ENCODE peak calls at places on chromosomes 6 and 20, in ten cellular contexts. One of them, this sample, is unnamed.

GRCh38 chr20:48875914-48876240 is 45.6 kb upstream of the ARFGEF2 start:
- DNase-seq in sigmoid colon: no peak
- DNase-seq in body of pancreas: no peak
- DNase-seq in tibial nerve: peak; percentile 25
- DNase-seq in adrenal gland: peak; percentile 65
- DNase-seq in IMR-90: no peak
- DNase-seq in HCT116: no peak
- DNase-seq in right lobe of liver: no peak
- DNase-seq in A549: no peak
- DNase-seq in heart left ventricle: no peak
- DNase-seq in this sample: no peak

GRCh38 chr6:31831350-31832215 is 4.0 kb downstream of the HSPA1B start:
- DNase-seq in IMR-90: no peak
- DNase-seq in heart left ventricle: no peak
- DNase-seq in sigmoid colon: no peak
- DNase-seq in tibial nerve: peak; percentile 33
- DNase-seq in A549: no peak
- DNase-seq in body of pancreas: no peak
- DNase-seq in HCT116: no peak
- DNase-seq in right lobe of liver: no peak
- DNase-seq in adrenal gland: no peak
- DNase-seq in this sample: peak; percentile 30

GRCh38 chr20:363319-364078 is 16.6 kb downstream of the NRSN2 start:
- DNase-seq in right lobe of liver: no peak
- DNase-seq in IMR-90: peak; percentile 36
- DNase-seq in HCT116: no peak
- DNase-seq in A549: no peak
- DNase-seq in tibial nerve: no peak
- DNase-seq in body of pancreas: no peak
- DNase-seq in sigmoid colon: no peak
- DNase-seq in adrenal gland: no peak
- DNase-seq in heart left ventricle: no peak
- DNase-seq in this sample: no peak

GRCh38 chr20:49275634-49276033 is 2.2 kb downstream of the ZNFX1 start:
- DNase-seq in A549: no peak
- DNase-seq in heart left ventricle: no peak
- DNase-seq in IMR-90: no peak
- DNase-seq in adrenal gland: no peak
- DNase-seq in tibial nerve: no peak
- DNase-seq in sigmoid colon: no peak
- DNase-seq in body of pancreas: no peak
- DNase-seq in right lobe of liver: no peak
- DNase-seq in HCT116: no peak
- DNase-seq in this sample: no peak

GRCh38 chr6:93858213-93858612 is 438.9 kb upstream of the EPHA7 start:
- DNase-seq in right lobe of liver: no peak
- DNase-seq in sigmoid colon: no peak
- DNase-seq in IMR-90: no peak
- DNase-seq in A549: no peak
- DNase-seq in body of pancreas: no peak
- DNase-seq in adrenal gland: no peak
- DNase-seq in tibial nerve: no peak
- DNase-seq in heart left ventricle: no peak
- DNase-seq in HCT116: no peak
- DNase-seq in this sample: no peak

GRCh38 chr6:42569102-42570028 is 5.5 kb downstream of the UBR2 start:
- DNase-seq in heart left ventricle: no peak
- DNase-seq in right lobe of liver: no peak
- DNase-seq in body of pancreas: no peak
- DNase-seq in IMR-90: peak; percentile 95
- DNase-seq in tibial nerve: no peak
- DNase-seq in HCT116: no peak
- DNase-seq in sigmoid colon: no peak
- DNase-seq in A549: no peak
- DNase-seq in adrenal gland: no peak
- DNase-seq in this sample: no peak

GRCh38 chr6:111566222-111566717 is 39.4 kb downstream of the TRAF3IP2 start:
- DNase-seq in heart left ventricle: no peak
- DNase-seq in HCT116: no peak
- DNase-seq in body of pancreas: no peak
- DNase-seq in adrenal gland: no peak
- DNase-seq in sigmoid colon: no peak
- DNase-seq in right lobe of liver: no peak
- DNase-seq in IMR-90: peak; percentile 44
- DNase-seq in tibial nerve: no peak
- DNase-seq in A549: no peak
- DNase-seq in this sample: no peak

GRCh38 chr6:144277174-144277573 is 8.0 kb upstream of the UTRN start:
- DNase-seq in right lobe of liver: no peak
- DNase-seq in adrenal gland: no peak
- DNase-seq in tibial nerve: no peak
- DNase-seq in sigmoid colon: no peak
- DNase-seq in A549: no peak
- DNase-seq in IMR-90: no peak
- DNase-seq in body of pancreas: no peak
- DNase-seq in heart left ventricle: no peak
- DNase-seq in HCT116: no peak
- DNase-seq in this sample: no peak

GRCh38 chr6:134295953-134296553 is 21.9 kb downstream of the SGK1 start:
- DNase-seq in right lobe of liver: no peak
- DNase-seq in A549: peak; percentile 82
- DNase-seq in heart left ventricle: no peak
- DNase-seq in adrenal gland: peak; percentile 92
- DNase-seq in IMR-90: peak; percentile 100
- DNase-seq in tibial nerve: peak; percentile 59
- DNase-seq in HCT116: peak; percentile 12
- DNase-seq in body of pancreas: no peak
- DNase-seq in sigmoid colon: peak; percentile 68
- DNase-seq in this sample: peak; percentile 55

GRCh38 chr20:20632644-20633043 is 79.8 kb downstream of the RALGAPA2 start:
- DNase-seq in heart left ventricle: no peak
- DNase-seq in body of pancreas: no peak
- DNase-seq in IMR-90: no peak
- DNase-seq in sigmoid colon: no peak
- DNase-seq in right lobe of liver: no peak
- DNase-seq in HCT116: no peak
- DNase-seq in tibial nerve: no peak
- DNase-seq in adrenal gland: no peak
- DNase-seq in A549: no peak
- DNase-seq in this sample: no peak

GRCh38 chr6:52801188-52801841 is 2.3 kb downstream of the GSTA1 start:
- DNase-seq in sigmoid colon: no peak
- DNase-seq in heart left ventricle: no peak
- DNase-seq in right lobe of liver: no peak
- DNase-seq in tibial nerve: no peak
- DNase-seq in A549: no peak
- DNase-seq in body of pancreas: no peak
- DNase-seq in IMR-90: no peak
- DNase-seq in adrenal gland: no peak
- DNase-seq in HCT116: no peak
- DNase-seq in this sample: no peak

DNA sequence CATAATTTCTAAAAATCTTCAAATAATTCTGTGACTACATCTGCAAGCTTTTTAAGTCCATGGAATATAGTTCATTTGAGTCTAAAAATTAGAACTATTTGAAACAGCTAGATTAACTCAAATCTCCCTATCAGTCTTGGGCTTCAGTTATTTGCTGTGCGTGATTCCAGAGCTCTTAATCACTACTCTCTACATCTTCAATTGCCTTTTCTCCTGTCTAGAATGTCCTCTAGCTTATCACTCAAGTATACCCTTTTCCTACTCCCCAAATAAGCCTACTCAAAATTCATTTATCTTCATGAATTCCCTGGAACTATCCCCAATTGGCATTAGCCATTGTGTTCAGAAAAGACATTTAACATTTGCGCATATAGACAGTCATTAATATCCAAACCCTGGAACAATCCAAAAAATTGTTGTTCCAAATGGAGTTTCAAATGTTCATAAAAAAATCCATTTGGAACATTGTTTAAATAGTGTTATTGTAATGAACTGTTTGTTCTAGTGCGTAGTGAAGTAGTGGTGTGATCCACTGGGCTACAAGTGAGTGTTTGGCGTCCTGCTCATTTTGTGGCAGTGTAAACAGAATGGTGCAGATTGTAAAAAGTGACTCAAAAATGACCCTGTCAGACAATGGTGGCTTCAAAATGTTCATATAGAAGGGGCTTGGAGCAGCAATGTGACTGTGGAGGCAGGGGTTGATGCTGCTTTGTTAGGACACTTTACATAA is 122.5 kb downstream of the KIF6 start:
- DNase-seq in sigmoid colon: no peak
- DNase-seq in body of pancreas: no peak
- DNase-seq in IMR-90: no peak
- DNase-seq in right lobe of liver: no peak
- DNase-seq in heart left ventricle: no peak
- DNase-seq in tibial nerve: no peak
- DNase-seq in A549: no peak
- DNase-seq in HCT116: no peak
- DNase-seq in adrenal gland: no peak
- DNase-seq in this sample: no peak
- TF ChIP-seq POLR2A in sigmoid colon: no peak
- TF ChIP-seq POLR2A in body of pancreas: no peak
- TF ChIP-seq POLR2A in IMR-90: no peak
- TF ChIP-seq POLR2A in right lobe of liver: no peak
- TF ChIP-seq POLR2A in heart left ventricle: no peak
- TF ChIP-seq POLR2A in tibial nerve: no peak
- TF ChIP-seq POLR2A in A549: no peak
- TF ChIP-seq POLR2A in HCT116: no peak
- TF ChIP-seq POLR2A in adrenal gland: no peak
- TF ChIP-seq POLR2A in this sample: no peak

DNA sequence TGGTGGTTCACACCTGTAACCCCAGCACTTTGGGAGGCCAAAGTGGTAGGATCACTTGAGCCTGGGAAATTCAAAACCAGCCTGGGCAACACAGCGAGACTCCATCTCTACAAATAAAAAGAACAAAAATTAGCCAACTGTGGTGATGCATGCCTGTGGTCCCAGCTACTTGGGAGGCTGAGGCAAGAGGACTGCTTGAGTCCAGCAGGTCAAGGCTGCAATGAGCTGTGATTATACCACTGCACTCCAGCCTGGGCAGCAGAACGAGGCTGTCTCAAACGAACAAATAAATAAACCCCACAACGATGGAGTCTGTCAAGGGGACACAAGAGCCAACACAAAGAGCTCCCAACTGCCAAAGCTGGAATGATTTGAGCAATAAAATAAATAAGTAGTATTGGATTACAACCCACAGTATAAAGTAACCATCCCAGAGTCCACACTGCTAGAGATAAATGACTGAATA is 13.5 kb downstream of the ZMYND8 start:
- DNase-seq in sigmoid colon: no peak
- DNase-seq in right lobe of liver: peak; percentile 73
- DNase-seq in adrenal gland: no peak
- DNase-seq in A549: no peak
- DNase-seq in body of pancreas: no peak
- DNase-seq in IMR-90: peak; percentile 62
- DNase-seq in HCT116: no peak
- DNase-seq in heart left ventricle: no peak
- DNase-seq in tibial nerve: no peak
- DNase-seq in this sample: no peak
- H3K4me1 ChIP-seq in sigmoid colon: peaks cover 64% of the 10 kb centered on the region
- H3K4me1 ChIP-seq in right lobe of liver: peaks cover 4% of the 10 kb centered on the region
- H3K4me1 ChIP-seq in adrenal gland: peaks cover 50% of the 10 kb centered on the region
- H3K4me1 ChIP-seq in A549: peaks cover 35% of the 10 kb centered on the region
- H3K4me1 ChIP-seq in body of pancreas: peaks cover 33% of the 10 kb centered on the region
- H3K4me1 ChIP-seq in IMR-90: peaks cover 4% of the 10 kb centered on the region
- H3K4me1 ChIP-seq in HCT116: peaks cover 22% of the 10 kb centered on the region
- H3K4me1 ChIP-seq in heart left ventricle: peaks cover 34% of the 10 kb centered on the region
- H3K4me1 ChIP-seq in tibial nerve: peaks cover 2% of the 10 kb centered on the region
- H3K4me1 ChIP-seq in this sample: peaks cover 10% of the 10 kb centered on the region

DNA sequence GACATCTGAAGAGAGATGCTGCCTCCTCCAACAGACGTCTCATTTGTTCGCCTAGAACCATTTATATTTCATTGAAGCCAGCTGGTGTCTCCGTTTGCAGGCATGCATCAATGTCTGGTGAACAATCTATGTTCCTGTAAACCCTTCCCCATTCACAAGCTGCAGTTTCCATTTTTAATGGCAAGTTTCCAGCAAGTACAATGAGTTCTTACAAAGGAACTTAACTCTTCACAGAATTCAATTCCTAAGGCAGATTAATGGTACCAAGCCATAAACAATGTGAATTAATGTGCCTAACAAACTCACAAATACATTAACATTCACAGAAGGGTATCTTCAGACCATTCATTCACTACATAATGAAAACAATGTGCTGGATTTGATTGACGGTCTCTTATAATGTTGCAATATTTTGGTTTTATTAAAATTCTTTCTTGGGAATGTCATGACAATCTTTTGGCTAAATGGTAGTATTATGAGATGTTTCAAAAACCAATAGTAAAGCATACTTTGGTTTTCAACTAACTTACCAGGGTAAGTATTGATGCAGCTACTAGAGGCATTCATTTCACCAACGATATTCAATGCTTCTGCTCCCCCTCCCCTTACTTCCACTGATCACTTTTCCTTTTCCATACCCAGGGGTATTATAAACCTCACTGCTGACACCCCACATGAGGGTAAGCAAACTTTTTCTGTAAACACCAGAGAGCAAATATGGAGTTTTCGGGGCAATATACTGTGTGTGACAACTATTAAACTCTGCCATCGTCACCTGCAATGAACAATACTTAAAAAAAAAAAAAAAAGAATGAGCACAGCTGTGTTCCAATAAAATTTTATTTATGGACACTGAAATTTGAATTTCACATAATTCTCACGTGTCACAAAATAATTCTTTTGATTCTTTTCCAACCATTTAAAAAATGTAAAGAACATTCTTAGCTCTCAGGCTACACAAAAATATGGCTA is 4.2 kb downstream of the AKIRIN2 start:
- DNase-seq in HCT116: no peak
- DNase-seq in sigmoid colon: no peak
- DNase-seq in IMR-90: peak; percentile 91
- DNase-seq in heart left ventricle: no peak
- DNase-seq in tibial nerve: no peak
- DNase-seq in right lobe of liver: no peak
- DNase-seq in body of pancreas: no peak
- DNase-seq in adrenal gland: no peak
- DNase-seq in A549: no peak
- DNase-seq in this sample: no peak
- TF ChIP-seq POLR2A in HCT116: no peak
- TF ChIP-seq POLR2A in sigmoid colon: no peak
- TF ChIP-seq POLR2A in IMR-90: no peak
- TF ChIP-seq POLR2A in heart left ventricle: no peak
- TF ChIP-seq POLR2A in tibial nerve: no peak
- TF ChIP-seq POLR2A in right lobe of liver: no peak
- TF ChIP-seq POLR2A in body of pancreas: no peak
- TF ChIP-seq POLR2A in adrenal gland: no peak
- TF ChIP-seq POLR2A in A549: no peak
- TF ChIP-seq POLR2A in this sample: no peak

DNA sequence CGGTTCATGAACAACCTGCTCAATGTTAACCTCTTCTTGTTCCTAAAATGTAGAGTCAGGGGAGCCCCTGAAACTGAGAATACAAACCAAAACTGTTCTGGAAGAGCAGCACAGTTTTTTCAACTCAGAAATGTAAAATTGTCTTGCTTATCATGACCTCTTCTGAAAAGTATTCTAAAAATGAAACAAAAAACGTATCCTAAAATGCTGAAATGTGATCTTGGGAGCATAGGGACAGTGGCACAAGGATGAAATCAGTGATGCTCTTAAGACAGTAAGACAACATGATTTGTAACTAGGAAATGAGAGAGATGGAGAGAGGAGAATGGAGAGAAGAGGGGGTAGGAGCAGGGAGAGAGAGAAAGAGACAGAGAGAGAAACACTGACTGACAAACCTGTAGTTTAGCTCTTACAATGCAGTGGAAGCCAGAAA is 27.5 kb downstream of the NCOA7 start:
- DNase-seq in body of pancreas: no peak
- DNase-seq in adrenal gland: no peak
- DNase-seq in A549: no peak
- DNase-seq in IMR-90: peak; percentile 17
- DNase-seq in right lobe of liver: no peak
- DNase-seq in HCT116: no peak
- DNase-seq in sigmoid colon: no peak
- DNase-seq in tibial nerve: no peak
- DNase-seq in heart left ventricle: no peak
- DNase-seq in this sample: no peak
- H3K4me1 ChIP-seq in body of pancreas: peaks cover 85% of the 10 kb centered on the region
- H3K4me1 ChIP-seq in adrenal gland: peaks cover 92% of the 10 kb centered on the region
- H3K4me1 ChIP-seq in A549: peaks cover 45% of the 10 kb centered on the region
- H3K4me1 ChIP-seq in IMR-90: peaks cover 17% of the 10 kb centered on the region
- H3K4me1 ChIP-seq in right lobe of liver: peaks cover 7% of the 10 kb centered on the region
- H3K4me1 ChIP-seq in HCT116: peaks cover 11% of the 10 kb centered on the region
- H3K4me1 ChIP-seq in sigmoid colon: peaks cover 17% of the 10 kb centered on the region
- H3K4me1 ChIP-seq in tibial nerve: no peaks in the 10 kb centered on the region
- H3K4me1 ChIP-seq in heart left ventricle: peaks cover 81% of the 10 kb centered on the region
- H3K4me1 ChIP-seq in this sample: peaks cover 12% of the 10 kb centered on the region